ENCODE peak calls at places on chromosomes 16 and 17, in seven cellular contexts. B is HCT116, R is PC-9, C is A673, Y is PC-3, J is fibroblast of lung, N is hepatocyte. G is an unnamed sample.

GRCh38 chr17:49851387-49852291 is 3.8 kb upstream of the TAC4 start:
- DNase-seq in J (peak), R (peak), N (peak), B (no peak), C (peak), Y (peak), G (peak)

GRCh38 chr16:89805136-89805905 is 11.1 kb downstream of the FANCA start:
- DNase-seq in R (no peak), Y (no peak), N (no peak), B (no peak), C (no peak), J (peak), G (no peak)

GRCh38 chr17:50396261-50397110 is 837 bp downstream of the LRRC59 start:
- DNase-seq in R (peak), J (peak), C (peak), Y (peak), N (peak), B (no peak), G (peak)

GRCh38 chr17:66948061-66948750 is 16.3 kb upstream of the CACNG4 start:
- DNase-seq in B (no peak), Y (no peak), R (no peak), N (no peak), C (no peak), J (no peak), G (no peak)

GRCh38 chr16:87499189-87499486 is 6.3 kb upstream of the ZCCHC14 start:
- DNase-seq in B (no peak), C (no peak), R (no peak), N (no peak), Y (peak), J (peak), G (no peak)

GRCh38 chr17:50636145-50636803 is 1.6 kb downstream of the ABCC3 start:
- DNase-seq in C (no peak), Y (no peak), B (no peak), N (no peak), R (no peak), J (no peak), G (no peak)

GRCh38 chr17:79338142-79338541 is 263.5 kb downstream of the ENGASE start:
- DNase-seq in Y (no peak), C (no peak), J (no peak), B (no peak), R (no peak), N (no peak), G (peak)

GRCh38 chr16:31265329-31266245 is 5.8 kb downstream of the ITGAM start:
- DNase-seq in C (peak), Y (peak), N (peak), B (no peak), J (no peak), R (peak), G (peak)

GRCh38 chr16:14061732-14062259 is 9.3 kb upstream of the MRTFB start:
- DNase-seq in N (no peak), C (no peak), B (no peak), R (no peak), J (no peak), Y (no peak), G (no peak)

GRCh38 chr16:69017036-69017783 is 88.2 kb upstream of the HAS3 start:
- DNase-seq in R (no peak), J (peak), B (peak), N (no peak), Y (peak), C (peak), G (no peak)

GRCh38 chr17:14321476-14321949 is 20.6 kb downstream of the HS3ST3B1 start:
- DNase-seq in J (peak), B (no peak), N (no peak), Y (no peak), C (no peak), R (no peak), G (no peak)

GRCh38 chr17:2406903-2407790 is 6.3 kb upstream of the MNT start:
- DNase-seq in N (peak), J (peak), B (peak), C (no peak), Y (peak), R (peak), G (no peak)

GRCh38 chr17:77214743-77215142 is 74.0 kb downstream of the SEC14L1 start:
- DNase-seq in B (peak), C (peak), Y (peak), N (peak), R (peak), J (peak), G (peak)

GRCh38 chr16:57113664-57114063 is 21.3 kb downstream of the CPNE2 start:
- DNase-seq in B (no peak), J (no peak), C (no peak), Y (no peak), R (no peak), N (no peak), G (no peak)

DNA sequence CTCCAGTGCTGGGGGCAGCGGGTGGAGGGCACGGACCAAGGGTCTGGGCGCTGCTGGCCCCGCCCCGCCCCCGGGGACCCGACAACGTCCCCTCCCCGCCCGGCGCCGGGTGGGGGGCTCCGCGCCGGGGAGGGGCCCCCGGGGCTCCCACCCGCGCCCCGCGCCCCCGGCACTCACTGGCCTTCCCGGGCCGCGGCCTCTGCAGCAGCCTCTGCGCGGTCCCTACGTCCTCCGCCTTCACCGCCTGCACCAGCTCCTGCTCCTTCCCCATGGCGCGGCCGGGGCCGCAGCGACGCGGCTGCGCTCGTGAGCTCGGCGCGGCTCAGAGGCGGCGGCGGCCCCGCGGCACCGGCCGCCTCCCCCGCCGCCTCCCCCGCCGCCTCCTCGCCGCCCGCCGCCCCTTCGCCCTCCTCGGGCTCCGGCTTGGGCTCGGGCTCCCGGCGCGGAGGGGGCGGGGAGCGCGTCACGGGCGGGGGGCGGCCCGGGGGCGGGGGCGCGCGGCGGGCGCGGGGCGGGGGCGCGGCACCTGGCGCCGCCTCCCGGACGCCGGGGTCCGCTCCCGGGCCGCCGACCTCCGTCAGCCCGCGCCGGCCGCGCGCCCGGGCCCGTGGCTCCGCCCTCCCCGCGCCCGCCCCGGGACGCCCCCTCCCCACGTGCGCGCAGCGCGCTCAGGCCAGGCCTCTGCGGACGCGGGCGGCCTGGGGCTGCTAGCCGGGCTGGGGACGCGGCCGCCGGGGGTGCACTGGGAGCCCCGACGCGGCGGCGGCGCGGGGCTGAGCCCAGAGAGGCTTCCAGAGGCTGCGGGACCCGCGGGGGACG is at the start of gene CASKIN1:
- DNase-seq in R (no peak), B (no peak), Y (peak), J (no peak), N (peak), C (peak), G (peak)
- H3K4me3 ChIP-seq in R (peak), B (peak), Y (peak), J (no peak), N (peak), C (peak), G (peak)

GRCh38 chr17:18106211-18106610 is 2.3 kb upstream of the MYO15A start:
- DNase-seq in B (no peak), J (no peak), R (no peak), Y (no peak), N (no peak), C (no peak), G (no peak)
- TF ChIP-seq EZH2 in B (no peak), J (no peak), R (no peak), Y (no peak), N (no peak), C (no peak), G (no peak)

DNA sequence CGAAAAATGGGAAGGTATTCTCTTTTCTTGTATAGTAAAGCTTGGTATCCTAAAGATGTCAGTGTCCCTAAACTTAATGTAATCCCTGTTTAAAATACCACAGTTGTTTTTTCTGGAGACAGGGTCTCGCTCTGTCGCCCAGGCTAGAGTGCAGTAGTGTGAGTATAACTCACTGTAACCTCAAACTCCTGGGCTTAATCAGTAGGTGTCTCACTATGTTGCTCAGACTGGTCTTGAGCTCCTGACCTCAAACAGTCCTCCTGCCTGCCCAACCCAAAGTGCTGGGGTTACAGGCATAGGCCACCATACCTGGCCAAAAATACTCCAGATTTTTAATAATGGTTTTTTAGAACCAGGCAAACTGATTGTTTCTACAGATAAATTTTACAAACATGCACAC is 8.2 kb downstream of the DCAF7 start:
- DNase-seq in J (no peak), N (no peak), B (no peak), R (no peak), C (no peak), Y (no peak), G (no peak)
- H3K4me3 ChIP-seq in J (no peak), N (no peak), B (no peak), R (no peak), C (no peak), Y (no peak), G (no peak)

GRCh38 chr16:1028524-1029258 is 43.9 kb upstream of the SSTR5 start:
- DNase-seq in R (no peak), N (no peak), J (no peak), B (no peak), Y (no peak), C (no peak), G (no peak)

GRCh38 chr16:1028056-1028455 is 44.5 kb upstream of the SSTR5 start:
- DNase-seq in N (no peak), R (no peak), B (no peak), Y (no peak), J (no peak), C (peak), G (no peak)

GRCh38 chr16:1026057-1026783 is 44.6 kb downstream of the SOX8 start:
- DNase-seq in N (no peak), R (no peak), J (no peak), Y (no peak), C (no peak), B (no peak), G (no peak)

GRCh38 chr16:1027416-1027815 is 45.1 kb upstream of the SSTR5 start:
- DNase-seq in C (no peak), Y (no peak), J (no peak), N (no peak), B (no peak), R (no peak), G (no peak)

DNA sequence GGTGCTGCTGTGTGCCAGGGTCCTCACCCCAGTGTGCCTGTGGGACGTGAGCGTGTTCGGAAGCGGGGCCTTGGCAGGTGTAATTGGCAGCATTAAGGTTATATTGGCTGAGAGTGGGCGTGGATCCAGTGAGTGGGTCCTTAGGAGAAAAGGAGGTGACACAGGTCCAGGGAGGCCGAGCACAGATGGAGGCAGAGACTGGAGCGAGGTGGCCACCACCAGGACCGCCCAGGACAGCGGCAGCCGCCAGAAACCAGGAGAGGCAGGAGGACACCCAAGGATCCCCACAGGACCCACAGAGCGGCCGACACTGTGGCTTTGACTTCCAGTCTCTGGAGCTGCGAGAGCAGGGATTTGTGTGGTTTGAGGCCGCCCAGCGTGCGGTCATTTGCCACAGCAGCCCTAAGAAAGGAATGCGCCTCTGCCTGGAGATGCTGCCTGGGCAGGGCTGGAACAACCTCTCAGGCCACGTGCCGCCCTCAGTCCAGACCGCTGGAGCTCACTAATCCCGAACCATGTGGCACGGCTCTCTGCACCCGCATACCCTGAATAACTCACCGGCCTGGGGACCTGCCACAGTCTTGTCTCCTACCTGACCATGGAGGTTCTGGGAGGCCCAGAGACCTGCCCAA is 45.3 kb downstream of the SOX8 start:
- DNase-seq in N (no peak), B (no peak), Y (no peak), J (no peak), C (no peak), R (peak), G (no peak)
- TF ChIP-seq EZH2 in N (no peak), B (no peak), Y (no peak), J (no peak), C (no peak), R (no peak), G (no peak)

G was measured in GM23338.